ENCODE peak calls at places on chromosomes 12 and 14, in four cellular contexts. Z is mesenchymal stem cell, W is H1, V is trophoblast cell. H is an unnamed sample.

GRCh38 chr12:131195796-131196195 is 242.1 kb downstream of the ADGRD1 start:
- DNase-seq in Z (no peak), W (no peak), V (no peak), H (no peak)

GRCh38 chr12:76611533-76611932 is 52.0 kb upstream of the OSBPL8 start:
- DNase-seq in Z (peak), W (no peak), V (peak), H (no peak)

GRCh38 chr14:29236848-29237247 is 470.3 kb downstream of the FOXG1 start:
- DNase-seq in Z (peak), W (no peak), V (peak), H (no peak)

GRCh38 chr12:31034372-31034771 is 39.3 kb upstream of the DDX11 start:
- DNase-seq in Z (no peak), W (no peak), V (peak), H (no peak)

GRCh38 chr12:22412581-22412980 is 78.1 kb upstream of the ST8SIA1 start:
- DNase-seq in Z (no peak), W (no peak), V (no peak), H (no peak)

GRCh38 chr12:95701275-95701674 is 89.3 kb downstream of the NTN4 start:
- DNase-seq in Z (peak), W (no peak), V (no peak), H (no peak)

GRCh38 chr12:121036810-121037326 is 2.2 kb downstream of the OASL start:
- DNase-seq in Z (peak), W (no peak), V (peak), H (no peak)

GRCh38 chr14:100845341-100845740 is 19.4 kb downstream of the MEG3 start:
- DNase-seq in Z (no peak), W (no peak), V (no peak), H (no peak)

GRCh38 chr14:76720382-76720813 is 40.9 kb upstream of the VASH1 start:
- DNase-seq in Z (peak), W (no peak), V (no peak), H (peak)

GRCh38 chr12:128969480-128970055 is 116.3 kb downstream of the GLT1D1 start:
- DNase-seq in Z (no peak), W (peak), V (no peak), H (peak)

GRCh38 chr12:89261982-89262381 is 90.3 kb downstream of the DUSP6 start:
- DNase-seq in Z (peak), W (no peak), V (no peak), H (no peak)

GRCh38 chr14:89598548-89599186 is 181.6 kb upstream of the FOXN3 start:
- DNase-seq in Z (peak), W (no peak), V (peak), H (no peak)
- H3K4me3 ChIP-seq in Z (no peak), W (no peak), V (no peak), H (no peak)

DNA sequence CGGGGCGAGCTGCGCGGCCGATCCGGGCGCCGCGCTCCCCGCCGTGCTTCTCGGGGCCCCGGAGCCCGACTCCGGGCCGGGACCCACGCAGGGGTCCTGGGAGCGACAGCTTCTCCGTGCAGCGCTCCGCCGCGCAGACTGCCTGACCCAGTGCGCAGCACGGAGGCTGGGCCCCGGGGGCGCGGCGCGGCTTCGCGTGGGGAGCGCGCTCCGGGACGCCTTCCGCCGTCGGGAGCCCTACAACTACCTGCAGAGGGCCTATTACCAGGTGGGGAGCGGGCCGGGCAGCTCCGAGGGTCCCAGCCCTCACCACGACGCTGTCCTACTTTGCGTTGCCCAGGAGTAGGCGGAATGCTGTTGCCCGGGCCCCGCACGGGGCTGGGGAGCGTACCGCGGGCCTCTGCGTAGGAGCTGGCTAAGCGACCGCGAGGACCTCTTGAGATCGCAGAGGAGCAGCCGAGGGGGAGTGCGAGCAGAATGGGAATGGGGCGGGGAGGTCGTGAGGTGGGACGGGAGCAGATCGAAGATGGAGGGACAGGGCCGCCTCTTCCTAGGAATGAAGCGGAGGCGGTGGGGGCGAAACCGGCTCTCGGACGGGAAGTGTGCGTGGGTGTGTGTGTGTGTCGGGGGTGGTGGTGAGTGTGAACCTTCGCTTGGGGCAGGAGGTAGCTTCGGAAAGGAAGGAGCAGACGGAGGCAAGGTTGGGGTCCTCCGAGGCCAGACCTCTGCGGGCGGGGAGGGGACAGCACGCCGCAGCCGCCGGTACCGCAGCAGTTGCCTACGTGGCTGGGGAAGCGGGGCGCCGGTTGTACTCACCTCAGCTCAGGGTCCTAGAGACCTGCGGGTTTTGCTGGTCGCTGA is 694 bp downstream of the P3H3 start:
- DNase-seq in Z (no peak), W (peak), V (no peak), H (no peak)
- H3K23ac ChIP-seq in Z (peak), W (no peak), V (no peak), H (peak)

GRCh38 chr12:52285851-52286530 is 5.3 kb downstream of the KRT81 start:
- DNase-seq in Z (no peak), W (no peak), V (no peak), H (no peak)
- H2BK12ac ChIP-seq in Z (no peak), W (no peak), V (no peak), H (peak)

GRCh38 chr14:23399136-23399535 is 8.9 kb downstream of the MYH6 start:
- DNase-seq in Z (no peak), W (no peak), V (peak), H (no peak)
- H3K4me3 ChIP-seq in Z (no peak), W (no peak), V (no peak), H (no peak)

GRCh38 chr14:88621090-88621489 is 58.3 kb downstream of the ZC3H14 start:
- DNase-seq in Z (no peak), W (no peak), V (no peak), H (no peak)
- H3K23ac ChIP-seq in Z (no peak), W (no peak), V (no peak), H (no peak)

GRCh38 chr12:108837680-108838079 is 19.7 kb downstream of the SSH1 start:
- DNase-seq in Z (no peak), W (no peak), V (no peak), H (no peak)

GRCh38 chr12:108838194-108839010 is 19.0 kb downstream of the SSH1 start:
- DNase-seq in Z (peak), W (no peak), V (peak), H (no peak)

GRCh38 chr12:108840605-108841328 is 16.6 kb downstream of the SSH1 start:
- DNase-seq in Z (peak), W (no peak), V (peak), H (no peak)

GRCh38 chr12:108839890-108840230 is 17.5 kb downstream of the SSH1 start:
- DNase-seq in Z (no peak), W (no peak), V (no peak), H (no peak)

GRCh38 chr12:108839011-108839889 is 18.1 kb downstream of the SSH1 start:
- DNase-seq in Z (peak), W (no peak), V (no peak), H (no peak)
- H2BK12ac ChIP-seq in Z (peak), W (peak), V (peak), H (no peak)

GRCh38 chr12:65795453-65795852 is 28.8 kb upstream of the HMGA2 start:
- DNase-seq in Z (no peak), W (no peak), V (no peak), H (no peak)

GRCh38 chr12:65792724-65793123 is 31.6 kb upstream of the HMGA2 start:
- DNase-seq in Z (no peak), W (no peak), V (no peak), H (no peak)

GRCh38 chr12:65787056-65787855 is 37.0 kb upstream of the HMGA2 start:
- DNase-seq in Z (no peak), W (no peak), V (no peak), H (no peak)

GRCh38 chr12:65788912-65789311 is 35.4 kb upstream of the HMGA2 start:
- DNase-seq in Z (no peak), W (no peak), V (no peak), H (no peak)

DNA sequence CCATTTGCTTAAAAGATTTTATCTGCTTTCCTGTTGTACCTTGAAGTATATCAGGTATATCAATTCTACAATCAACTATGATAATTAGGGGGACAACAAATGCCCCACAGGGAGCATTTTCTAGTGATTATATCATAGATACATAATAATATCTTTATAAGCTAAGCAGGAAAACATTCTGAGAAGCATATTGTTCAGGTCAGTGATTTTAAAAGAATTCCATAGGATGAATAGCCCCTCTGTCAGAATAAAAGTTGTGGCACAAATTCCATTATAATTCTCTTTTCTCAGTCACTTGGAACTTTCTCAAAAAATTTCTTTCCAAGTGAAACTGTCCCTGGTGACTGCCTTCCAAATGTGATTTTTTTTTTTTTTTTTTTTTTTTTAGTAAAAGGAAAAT is 32.9 kb upstream of the HMGA2 start:
- DNase-seq in Z (no peak), W (no peak), V (no peak), H (no peak)
- H3K4me3 ChIP-seq in Z (no peak), W (no peak), V (no peak), H (no peak)

GRCh38 chr14:23544511-23545447 is 6.8 kb downstream of the ZFHX2 start:
- DNase-seq in Z (no peak), W (peak), V (no peak), H (no peak)
- H3K23ac ChIP-seq in Z (no peak), W (no peak), V (no peak), H (no peak)

GRCh38 chr12:66497000-66497897 is 181.6 kb downstream of the GRIP1 start:
- DNase-seq in Z (no peak), W (peak), V (no peak), H (no peak)
- H2BK12ac ChIP-seq in Z (no peak), W (peak), V (peak), H (no peak)